ENCODE peak calls at places on chromosomes 11 and 22, in ten cellular contexts. G is IMR-90, N is transverse colon, E is PC-3, A is left ventricle myocardium inferior, I is AG04450, H is body of pancreas, U is ovary, C is adrenal gland, W is dorsolateral prefrontal cortex. D is an unnamed sample.

GRCh38 chr11:132205496-132205895 is 835.1 kb downstream of the NTM start:
- DNase-seq in G (no peak), N (no peak), E (no peak), A (no peak), I (no peak), H (no peak), U (no peak), C (no peak), W (no peak), D (no peak)

GRCh38 chr11:28910926-28911325 is 802.7 kb downstream of the METTL15 start:
- DNase-seq in G (peak; percentile 44), N (no peak), E (no peak), A (no peak), I (no peak), H (no peak), U (no peak), C (no peak), W (no peak), D (no peak)

GRCh38 chr11:695332-695605 is 247 bp upstream of the DEAF1 start:
- DNase-seq in G (no peak), N (no peak), E (no peak), A (no peak), I (no peak), H (no peak), U (no peak), C (no peak), W (no peak), D (no peak)

GRCh38 chr11:33016654-33017053 is 976 bp downstream of the DEPDC7 start:
- DNase-seq in G (no peak), N (no peak), E (peak; percentile 19), A (no peak), I (no peak), H (no peak), U (no peak), C (no peak), W (no peak), D (no peak)

GRCh38 chr22:43066844-43067385 is 22.3 kb downstream of the TTLL1 start:
- DNase-seq in G (peak; percentile 58), N (no peak), E (peak; percentile 75), A (no peak), I (no peak), H (no peak), U (no peak), C (no peak), W (no peak), D (no peak)

GRCh38 chr11:57597971-57598830 is 716 bp downstream of the SERPING1 start:
- DNase-seq in G (peak; percentile 24), N (peak; percentile 62), E (no peak), A (peak; percentile 86), I (no peak), H (peak; percentile 66), U (peak; percentile 93), C (peak; percentile 72), W (peak; percentile 51), D (peak; percentile 83)

GRCh38 chr11:13183094-13183825 is 94.3 kb upstream of the BMAL1 start:
- DNase-seq in G (peak; percentile 54), N (no peak), E (peak; percentile 66), A (no peak), I (no peak), H (no peak), U (no peak), C (no peak), W (no peak), D (no peak)

GRCh38 chr11:19756675-19757475 is 44.2 kb downstream of the NAV2 start:
- DNase-seq in G (no peak), N (no peak), E (no peak), A (peak; percentile 48), I (no peak), H (no peak), U (peak; percentile 64), C (no peak), W (no peak), D (no peak)

GRCh38 chr11:90525962-90526361 is 303.1 kb upstream of the CHORDC1 start:
- DNase-seq in G (no peak), N (no peak), E (no peak), A (no peak), I (no peak), H (no peak), U (no peak), C (no peak), W (no peak), D (no peak)

GRCh38 chr11:130613396-130613795 is 165.0 kb downstream of the ADAMTS15 start:
- DNase-seq in G (no peak), N (no peak), E (no peak), A (no peak), I (no peak), H (no peak), U (no peak), C (peak; percentile 0), W (no peak), D (no peak)

GRCh38 chr11:9266926-9267325 is 1.8 kb upstream of the DENND5A start:
- DNase-seq in G (no peak), N (no peak), E (no peak), A (no peak), I (no peak), H (no peak), U (no peak), C (peak; percentile 47), W (no peak), D (no peak)

GRCh38 chr11:68053117-68053516 is 14.3 kb downstream of the TCIRG1 start:
- DNase-seq in G (no peak), N (no peak), E (no peak), A (no peak), I (no peak), H (peak; percentile 40), U (no peak), C (peak; percentile 70), W (no peak), D (no peak)

GRCh38 chr22:26174280-26174679 is 5.0 kb downstream of the SEZ6L start:
- DNase-seq in G (no peak), N (no peak), E (peak; percentile 1), A (no peak), I (no peak), H (no peak), U (no peak), C (peak; percentile 74), W (peak; percentile 67), D (no peak)

GRCh38 chr11:36586543-36586942 is 7.8 kb upstream of the IFTAP start:
- DNase-seq in G (no peak), N (no peak), E (no peak), A (no peak), I (no peak), H (no peak), U (no peak), C (no peak), W (no peak), D (no peak)

GRCh38 chr11:12195773-12196172 is 85.4 kb downstream of the MICAL2 start:
- DNase-seq in G (no peak), N (no peak), E (no peak), A (no peak), I (no peak), H (no peak), U (no peak), C (no peak), W (no peak), D (no peak)

GRCh38 chr22:35601743-35602633 is 15.1 kb downstream of the MB start:
- DNase-seq in G (peak; percentile 72), N (no peak), E (peak; percentile 88), A (no peak), I (peak; percentile 20), H (peak; percentile 50), U (no peak), C (peak; percentile 77), W (no peak), D (no peak)

GRCh38 chr11:72781313-72782080 is 12.3 kb downstream of the STARD10 start:
- DNase-seq in G (no peak), N (peak; percentile 64), E (peak; percentile 28), A (peak; percentile 45), I (no peak), H (peak; percentile 60), U (peak; percentile 59), C (no peak), W (no peak), D (no peak)

GRCh38 chr22:47276219-47276843 is 513.9 kb downstream of the TBC1D22A start:
- DNase-seq in G (no peak), N (no peak), E (no peak), A (no peak), I (no peak), H (no peak), U (peak; percentile 23), C (no peak), W (no peak), D (no peak)

GRCh38 chr22:19514831-19515565 is 9.2 kb downstream of the CLDN5 start:
- DNase-seq in G (peak; percentile 31), N (no peak), E (no peak), A (no peak), I (no peak), H (no peak), U (no peak), C (no peak), W (no peak), D (no peak)

DNA sequence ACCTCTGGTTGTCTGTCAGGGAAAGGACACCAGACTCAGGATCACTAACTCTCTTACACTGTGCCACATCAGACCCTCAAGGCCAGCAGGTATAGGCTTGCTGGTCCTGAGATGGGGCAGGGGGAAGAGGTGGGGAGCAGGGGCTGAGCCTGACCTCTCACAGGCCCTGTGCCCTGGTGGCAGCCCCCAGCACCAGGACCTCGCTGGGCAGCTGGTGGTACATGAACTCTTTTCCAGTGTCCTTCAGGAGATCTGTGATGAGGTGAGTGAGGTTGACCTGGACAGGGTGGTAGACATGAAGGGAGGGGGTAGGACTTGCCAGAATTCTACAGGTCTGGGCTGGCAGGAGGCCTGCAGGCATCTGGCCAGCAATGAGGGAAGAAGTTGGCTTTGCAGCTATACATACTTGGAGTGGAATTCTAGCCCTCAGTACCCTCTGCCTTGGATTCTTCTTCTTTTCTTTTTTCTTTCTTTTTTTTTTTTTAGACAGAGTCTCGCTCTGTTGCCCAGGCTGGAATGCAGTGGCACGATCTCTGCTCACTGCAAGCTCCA is 1.4 kb downstream of the NUDT22 start:
- DNase-seq in G (no peak), N (no peak), E (peak; percentile 29), A (no peak), I (no peak), H (peak; percentile 75), U (no peak), C (no peak), W (no peak), D (no peak)
- H3K27ac ChIP-seq in G (no peak overlapping the region), N (peak overlapping the region; percentile 95), E (no peak overlapping the region), A (peak overlapping the region; percentile 98), I (peak overlapping the region; percentile 2), H (peak overlapping the region; percentile 97), U (no peak overlapping the region), C (no peak overlapping the region), W (peak overlapping the region; percentile 95), D (peak overlapping the region; percentile 97)

GRCh38 chr22:49588739-49589138 is 238.9 kb downstream of the BRD1 start:
- DNase-seq in G (no peak), N (no peak), E (no peak), A (no peak), I (no peak), H (no peak), U (no peak), C (no peak), W (no peak), D (no peak)
- TF ChIP-seq CTCF in G (no peak), N (no peak), E (no peak), A (no peak), I (no peak), H (no peak), U (no peak), C (no peak), W (no peak), D (no peak)

GRCh38 chr11:11167806-11168205 is 185.2 kb downstream of the CSNK2A3 start:
- DNase-seq in G (no peak), N (no peak), E (no peak), A (no peak), I (no peak), H (no peak), U (no peak), C (no peak), W (no peak), D (no peak)
- H3K4me3 ChIP-seq in G (no peak overlapping the region), N (no peak overlapping the region), E (no peak overlapping the region), A (no peak overlapping the region), I (no peak overlapping the region), H (no peak overlapping the region), U (no peak overlapping the region), C (no peak overlapping the region), W (no peak overlapping the region), D (no peak overlapping the region)

GRCh38 chr11:112697371-112697770 is 263.8 kb upstream of the NCAM1 start:
- DNase-seq in G (no peak), N (no peak), E (no peak), A (no peak), I (no peak), H (no peak), U (no peak), C (no peak), W (peak; percentile 88), D (no peak)
- H3K27ac ChIP-seq in G (no peak overlapping the region), N (no peak overlapping the region), E (no peak overlapping the region), A (no peak overlapping the region), I (no peak overlapping the region), H (no peak overlapping the region), U (no peak overlapping the region), C (no peak overlapping the region), W (peak overlapping the region; percentile 83), D (no peak overlapping the region)